ENCODE peak calls at places on chromosomes 1 and 21, in nine cellular contexts. U, G, I, L, Z, D, E, O and N are unnamed samples.

GRCh38 chr1:238953448-238953847 is 432.9 kb upstream of the CHRM3 start:
- ATAC-seq in U (no peak), G (no peak), I (no peak), L (no peak), Z (no peak), D (no peak), E (no peak), O (no peak), N (no peak)

GRCh38 chr1:17581389-17582123 is 42.1 kb downstream of the ARHGEF10L start:
- ATAC-seq in U (no peak), G (no peak), I (no peak), L (no peak), Z (no peak), D (no peak), E (no peak), O (no peak), N (no peak)

GRCh38 chr1:30743584-30744059 is 14.0 kb downstream of the LAPTM5 start:
- ATAC-seq in U (no peak), G (peak; percentile 87), I (peak; percentile 63), L (peak; percentile 18), Z (no peak), D (peak; percentile 85), E (peak; percentile 37), O (no peak), N (peak; percentile 16)

GRCh38 chr1:26553942-26554682 is 24.6 kb downstream of the RPS6KA1 start:
- ATAC-seq in U (no peak), G (peak; percentile 85), I (peak; percentile 40), L (no peak), Z (no peak), D (peak; percentile 86), E (no peak), O (no peak), N (no peak)

GRCh38 chr21:44802396-44803153 is 955 bp upstream of the UBE2G2 start:
- ATAC-seq in U (peak; percentile 19), G (peak; percentile 35), I (peak; percentile 9), L (peak; percentile 38), Z (no peak), D (no peak), E (no peak), O (peak; percentile 49), N (no peak)

GRCh38 chr21:43188712-43189151 is 19.9 kb downstream of the CRYAA start:
- ATAC-seq in U (no peak), G (no peak), I (no peak), L (peak; percentile 63), Z (no peak), D (no peak), E (peak; percentile 72), O (no peak), N (peak; percentile 87)

GRCh38 chr1:47972864-47973437 is 24.2 kb downstream of the TRABD2B start:
- ATAC-seq in U (no peak), G (no peak), I (no peak), L (no peak), Z (no peak), D (no peak), E (no peak), O (peak; percentile 88), N (no peak)

GRCh38 chr1:200039849-200040479 is 12.5 kb downstream of the NR5A2 start:
- ATAC-seq in U (no peak), G (no peak), I (no peak), L (no peak), Z (no peak), D (no peak), E (no peak), O (peak; percentile 8), N (no peak)

GRCh38 chr1:165179306-165179705 is 177.2 kb downstream of the LMX1A start:
- ATAC-seq in U (no peak), G (no peak), I (no peak), L (no peak), Z (no peak), D (no peak), E (no peak), O (no peak), N (no peak)

GRCh38 chr21:30605968-30606367 is 5.1 kb downstream of the KRTAP22-1 start:
- ATAC-seq in U (no peak), G (no peak), I (no peak), L (no peak), Z (no peak), D (no peak), E (no peak), O (no peak), N (no peak)

GRCh38 chr1:177969825-177970371 is at the start of gene SEC16B:
- ATAC-seq in U (no peak), G (no peak), I (no peak), L (peak; percentile 18), Z (no peak), D (no peak), E (no peak), O (no peak), N (no peak)

GRCh38 chr1:170530972-170531757 is 801 bp upstream of the GORAB start:
- ATAC-seq in U (no peak), G (no peak), I (no peak), L (peak; percentile 33), Z (peak; percentile 19), D (no peak), E (peak; percentile 10), O (no peak), N (no peak)

GRCh38 chr1:8184301-8184700 is 133.6 kb upstream of the SLC45A1 start:
- ATAC-seq in U (no peak), G (no peak), I (no peak), L (no peak), Z (peak; percentile 92), D (no peak), E (no peak), O (peak; percentile 33), N (peak; percentile 53)

GRCh38 chr1:27816921-27817630 is 13.5 kb upstream of the PPP1R8 start:
- ATAC-seq in U (peak; percentile 97), G (no peak), I (no peak), L (peak; percentile 80), Z (peak; percentile 61), D (no peak), E (peak; percentile 92), O (no peak), N (peak; percentile 67)

GRCh38 chr1:31703431-31704260 is at the start of gene COL16A1:
- ATAC-seq in U (peak; percentile 31), G (no peak), I (no peak), L (peak; percentile 69), Z (peak; percentile 25), D (no peak), E (peak; percentile 76), O (no peak), N (peak; percentile 75)

GRCh38 chr21:33550772-33551660 is 8.2 kb downstream of the SON start:
- ATAC-seq in U (no peak), G (peak; percentile 42), I (no peak), L (peak; percentile 10), Z (no peak), D (peak; percentile 9), E (no peak), O (no peak), N (no peak)

GRCh38 chr1:8943516-8943896 is 2.2 kb upstream of the CA6 start:
- ATAC-seq in U (no peak), G (no peak), I (no peak), L (peak; percentile 71), Z (no peak), D (no peak), E (peak; percentile 38), O (no peak), N (no peak)

GRCh38 chr1:179984942-179985341 is 30.3 kb downstream of the CEP350 start:
- ATAC-seq in U (no peak), G (peak; percentile 46), I (peak; percentile 34), L (no peak), Z (no peak), D (no peak), E (no peak), O (no peak), N (no peak)

GRCh38 chr1:57302812-57303607 is 120.8 kb downstream of the DAB1 start:
- ATAC-seq in U (peak; percentile 75), G (no peak), I (no peak), L (no peak), Z (no peak), D (no peak), E (no peak), O (no peak), N (no peak)

GRCh38 chr1:233066087-233066486 is 115.7 kb downstream of the NTPCR start:
- ATAC-seq in U (no peak), G (no peak), I (no peak), L (no peak), Z (no peak), D (no peak), E (no peak), O (no peak), N (no peak)